ENCODE peak calls at places on chromosomes 16 and 17, in eight cellular contexts. J is sigmoid colon, B is esophagus squamous epithelium, S is heart right ventricle, W is tibial nerve, M is PC-3, V is psoas muscle, H is vagina. X is an unnamed sample. For H3K27me3, the result is how much of the 10 kb centered on the place peaks cover.

GRCh38 chr16:85535352-85536072 is 77.6 kb upstream of the GSE1 start:
- DNase-seq in J (peak), W (no peak), M (no peak), H (no peak), V (no peak), S (no peak), B (no peak), X (no peak)

GRCh38 chr16:24698314-24698713 is 31.1 kb upstream of the TNRC6A start:
- DNase-seq in J (no peak), H (no peak), S (no peak), V (no peak), B (no peak), M (no peak), W (no peak), X (no peak)

GRCh38 chr16:57926041-57926440 is 44.9 kb downstream of the CNGB1 start:
- DNase-seq in W (no peak), V (no peak), M (no peak), H (no peak), S (no peak), J (no peak), B (no peak), X (no peak)

GRCh38 chr16:46568472-46569230 is 52.5 kb downstream of the SHCBP1 start:
- DNase-seq in H (no peak), M (no peak), V (no peak), B (no peak), S (no peak), W (no peak), J (no peak), X (no peak)

GRCh38 chr17:62857526-62857925 is 49.4 kb upstream of the MARCHF10 start:
- DNase-seq in B (no peak), H (no peak), V (no peak), S (no peak), J (no peak), W (no peak), M (no peak), X (no peak)

GRCh38 chr16:28846933-28847273 is 755 bp upstream of the TUFM start:
- DNase-seq in B (no peak), W (no peak), V (no peak), M (no peak), S (no peak), J (no peak), H (no peak), X (no peak)

GRCh38 chr16:81744911-81745310 is 34.2 kb upstream of the PLCG2 start:
- DNase-seq in H (no peak), S (no peak), M (no peak), J (no peak), W (no peak), B (no peak), V (no peak), X (no peak)

GRCh38 chr17:47304191-47304590 is 19.6 kb upstream of the EFCAB13 start:
- DNase-seq in H (no peak), J (no peak), V (no peak), S (no peak), W (no peak), B (no peak), M (no peak), X (no peak)

GRCh38 chr16:1533443-1533951 is at the start of gene TMEM204:
- DNase-seq in S (peak), B (no peak), V (peak), J (peak), W (peak), H (no peak), M (no peak), X (peak)

GRCh38 chr16:27475561-27475960 is 73.6 kb downstream of the IL21R start:
- DNase-seq in B (no peak), V (no peak), J (no peak), M (peak), H (no peak), W (no peak), S (no peak), X (no peak)

GRCh38 chr17:35486920-35487727 is 38.6 kb upstream of the SLFN13 start:
- DNase-seq in B (no peak), J (peak), H (no peak), S (peak), V (peak), M (no peak), W (peak), X (peak)

DNA sequence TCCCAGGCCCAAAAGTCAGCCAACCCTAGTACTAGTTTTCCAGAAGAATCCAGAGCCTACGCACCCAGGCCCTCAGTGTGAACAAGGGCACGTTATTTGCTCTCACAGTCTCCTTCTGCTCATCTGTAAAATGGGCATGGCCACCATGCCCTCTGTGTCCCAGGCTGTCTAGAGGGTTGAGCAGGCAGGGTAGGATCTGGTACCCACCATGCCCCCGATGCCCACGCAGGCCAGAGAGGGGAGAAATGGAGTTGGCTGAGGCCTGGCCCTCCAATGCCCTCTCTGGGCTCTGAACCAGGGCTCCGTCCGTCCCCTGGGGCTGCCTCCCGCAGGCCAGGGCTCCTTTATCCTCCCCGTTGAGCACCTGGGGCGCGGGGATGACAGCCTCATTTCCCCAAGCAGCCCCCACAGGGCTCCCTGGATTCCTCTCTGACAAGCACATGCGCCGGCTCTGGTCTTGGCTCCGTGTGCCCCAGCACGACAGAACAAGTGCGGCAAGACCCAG is 9.1 kb upstream of the BAHCC1 start:
- DNase-seq in J (peak), S (no peak), H (no peak), M (no peak), W (no peak), B (no peak), V (no peak), X (no peak)
- H3K27ac ChIP-seq in J (peak), S (peak), H (peak), M (no peak), W (peak), B (peak), V (peak), X (no peak)

GRCh38 chr16:11915644-11916523 is at the start of gene GSPT1:
- DNase-seq in H (peak), M (peak), J (peak), W (peak), B (peak), V (peak), S (peak), X (peak)
- TF ChIP-seq CTCF in H (no peak), M (no peak), J (peak), W (no peak), B (peak), V (no peak), S (no peak), X (no peak)

DNA sequence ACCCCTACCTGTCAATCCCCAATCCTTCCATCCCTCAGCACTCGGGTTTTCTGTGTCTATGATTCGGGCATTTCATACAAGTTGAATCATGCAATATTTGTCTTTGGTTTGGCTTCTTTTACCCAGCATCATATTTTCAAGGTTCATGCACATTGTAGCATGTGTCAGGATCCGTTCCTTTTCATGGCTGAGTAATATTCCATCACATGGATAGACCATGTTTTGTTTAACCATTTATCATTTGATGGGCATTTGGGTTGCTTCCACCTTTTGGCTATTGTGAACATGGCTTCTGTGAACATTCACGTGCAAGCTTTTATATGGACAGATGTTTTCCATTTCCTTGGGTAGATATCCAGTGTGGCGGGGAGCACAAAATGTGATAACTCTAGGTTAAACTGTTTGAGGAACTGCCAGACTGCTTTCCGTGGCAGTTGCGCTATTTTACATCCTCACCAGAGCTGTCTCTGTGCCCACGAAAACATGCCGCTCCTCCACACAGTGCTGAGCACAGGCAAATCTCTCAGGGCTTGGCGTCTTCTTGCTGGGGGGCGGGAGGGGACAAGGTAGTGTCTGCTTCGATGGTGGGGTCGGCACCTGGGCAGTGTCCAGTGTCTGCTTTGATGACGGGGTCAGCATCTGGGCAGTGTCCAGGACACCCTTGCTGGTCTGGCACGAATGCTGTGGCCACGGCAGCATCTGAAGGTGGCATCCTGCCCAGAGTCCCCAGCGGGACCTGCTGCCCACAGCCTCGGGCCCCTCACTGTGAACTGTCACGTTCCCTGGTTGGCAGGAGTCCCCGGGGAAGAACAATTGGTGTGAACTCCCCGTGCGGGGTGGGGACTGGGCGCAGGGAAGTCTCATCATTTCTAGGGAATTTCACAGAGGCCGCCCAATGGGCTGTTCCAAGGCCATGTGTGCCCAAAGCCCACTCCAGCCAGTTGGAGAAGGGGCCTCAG is 32.4 kb upstream of the JPH3 start:
- DNase-seq in M (no peak), H (no peak), J (no peak), B (no peak), V (no peak), W (no peak), S (no peak), X (no peak)
- H3K27me3 ChIP-seq in M (under half), H (under half), J (under half), B (under half), V (under half), W (under half), S (under half), X (under half)

GRCh38 chr16:50203681-50204080 is 50.6 kb downstream of the TENT4B start:
- DNase-seq in W (no peak), M (no peak), J (no peak), S (no peak), B (no peak), H (no peak), V (no peak), X (no peak)
- H3K27ac ChIP-seq in W (peak), M (peak), J (peak), S (peak), B (peak), H (peak), V (peak), X (no peak)

DNA sequence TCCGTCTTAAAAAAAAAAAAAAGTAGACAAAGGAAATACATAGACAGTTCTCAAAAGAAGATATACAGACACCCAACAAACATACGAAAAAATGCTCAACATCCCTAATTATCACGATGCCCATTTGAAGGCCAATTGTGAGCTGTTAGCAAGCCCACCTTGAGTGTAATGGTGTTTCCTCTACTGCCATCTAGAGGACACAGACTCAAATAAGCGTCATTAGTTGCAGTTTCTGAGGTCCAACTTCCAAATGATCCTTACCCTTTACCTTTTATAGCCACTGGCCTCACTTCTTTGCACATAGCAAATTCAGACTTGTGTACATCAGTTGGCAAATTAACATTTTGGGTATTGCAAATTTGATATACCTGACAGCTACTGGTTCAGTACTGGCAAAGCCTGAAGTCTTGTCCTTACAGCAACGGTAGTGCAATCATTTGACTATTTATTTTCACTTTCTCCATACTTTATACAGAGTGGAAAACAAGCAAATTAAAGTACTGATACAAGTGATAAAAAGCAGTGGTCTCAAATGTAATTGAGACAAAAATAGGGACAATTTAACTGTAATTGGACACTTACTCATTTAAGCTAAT is 536.3 kb upstream of the EEF2KMT start:
- DNase-seq in M (peak), S (no peak), V (no peak), H (no peak), B (no peak), W (no peak), J (no peak), X (no peak)
- TF ChIP-seq CTCF in M (peak), S (peak), V (no peak), H (no peak), B (no peak), W (peak), J (no peak), X (no peak)